ENCODE peak calls at places on chromosomes 11 and 22, in nine cellular contexts. One of them, this sample, is unnamed.

GRCh38 chr11:8386134-8386864 is 122.6 kb upstream of the LMO1 start:
- DNase-seq in stimulated activated CD8-positive, alpha-beta memory T cell treated with anti-CD3 and anti-CD28 coated beads, Interleukin-12 subunit alpha, Interleukin-12 subunit beta, amount 100 ng/mL, for 4 hours: no peak
- DNase-seq in cardiac fibroblast: no peak
- DNase-seq in fibroblast of mammary gland: no peak
- DNase-seq in neural crest cell: no peak
- DNase-seq in mesothelial cell of epicardium: no peak
- DNase-seq in amygdala: no peak
- DNase-seq in cardiac muscle cell: no peak
- DNase-seq in mucosa of gallbladder: no peak
- DNase-seq in this sample: no peak

GRCh38 chr22:24506802-24507438 is 11.8 kb downstream of the UPB1 start:
- DNase-seq in mesothelial cell of epicardium: no peak
- DNase-seq in stimulated activated CD8-positive, alpha-beta memory T cell treated with anti-CD3 and anti-CD28 coated beads, Interleukin-12 subunit alpha, Interleukin-12 subunit beta, amount 100 ng/mL, for 4 hours: no peak
- DNase-seq in cardiac fibroblast: no peak
- DNase-seq in cardiac muscle cell: no peak
- DNase-seq in amygdala: no peak
- DNase-seq in neural crest cell: no peak
- DNase-seq in mucosa of gallbladder: no peak
- DNase-seq in fibroblast of mammary gland: peak; percentile 46
- DNase-seq in this sample: no peak

GRCh38 chr11:15816996-15817395 is 539.4 kb downstream of the SOX6 start:
- DNase-seq in fibroblast of mammary gland: peak; percentile 10
- DNase-seq in amygdala: no peak
- DNase-seq in cardiac muscle cell: no peak
- DNase-seq in neural crest cell: no peak
- DNase-seq in mucosa of gallbladder: no peak
- DNase-seq in stimulated activated CD8-positive, alpha-beta memory T cell treated with anti-CD3 and anti-CD28 coated beads, Interleukin-12 subunit alpha, Interleukin-12 subunit beta, amount 100 ng/mL, for 4 hours: no peak
- DNase-seq in cardiac fibroblast: no peak
- DNase-seq in mesothelial cell of epicardium: no peak
- DNase-seq in this sample: no peak

GRCh38 chr22:46021577-46021976 is 44.6 kb upstream of the WNT7B start:
- DNase-seq in mucosa of gallbladder: no peak
- DNase-seq in cardiac fibroblast: no peak
- DNase-seq in fibroblast of mammary gland: no peak
- DNase-seq in stimulated activated CD8-positive, alpha-beta memory T cell treated with anti-CD3 and anti-CD28 coated beads, Interleukin-12 subunit alpha, Interleukin-12 subunit beta, amount 100 ng/mL, for 4 hours: no peak
- DNase-seq in cardiac muscle cell: no peak
- DNase-seq in neural crest cell: no peak
- DNase-seq in mesothelial cell of epicardium: no peak
- DNase-seq in amygdala: no peak
- DNase-seq in this sample: no peak

GRCh38 chr22:27124336-27125023 is 467.1 kb downstream of the MIAT start:
- DNase-seq in mucosa of gallbladder: peak; percentile 34
- DNase-seq in amygdala: no peak
- DNase-seq in stimulated activated CD8-positive, alpha-beta memory T cell treated with anti-CD3 and anti-CD28 coated beads, Interleukin-12 subunit alpha, Interleukin-12 subunit beta, amount 100 ng/mL, for 4 hours: no peak
- DNase-seq in mesothelial cell of epicardium: no peak
- DNase-seq in cardiac fibroblast: no peak
- DNase-seq in neural crest cell: no peak
- DNase-seq in fibroblast of mammary gland: no peak
- DNase-seq in cardiac muscle cell: no peak
- DNase-seq in this sample: no peak

GRCh38 chr11:37442576-37442975 is 844.5 kb upstream of the RAG2 start:
- DNase-seq in cardiac fibroblast: no peak
- DNase-seq in fibroblast of mammary gland: no peak
- DNase-seq in mesothelial cell of epicardium: no peak
- DNase-seq in cardiac muscle cell: no peak
- DNase-seq in neural crest cell: no peak
- DNase-seq in mucosa of gallbladder: no peak
- DNase-seq in stimulated activated CD8-positive, alpha-beta memory T cell treated with anti-CD3 and anti-CD28 coated beads, Interleukin-12 subunit alpha, Interleukin-12 subunit beta, amount 100 ng/mL, for 4 hours: no peak
- DNase-seq in amygdala: no peak
- DNase-seq in this sample: no peak

GRCh38 chr11:124758355-124759267 is 3.5 kb downstream of the ESAM start:
- DNase-seq in fibroblast of mammary gland: peak; percentile 56
- DNase-seq in stimulated activated CD8-positive, alpha-beta memory T cell treated with anti-CD3 and anti-CD28 coated beads, Interleukin-12 subunit alpha, Interleukin-12 subunit beta, amount 100 ng/mL, for 4 hours: no peak
- DNase-seq in mucosa of gallbladder: peak; percentile 81
- DNase-seq in mesothelial cell of epicardium: peak; percentile 77
- DNase-seq in neural crest cell: peak; percentile 75
- DNase-seq in cardiac fibroblast: peak; percentile 70
- DNase-seq in amygdala: peak; percentile 34
- DNase-seq in cardiac muscle cell: peak; percentile 73
- DNase-seq in this sample: peak; percentile 90

GRCh38 chr22:37166675-37167066 is 17.0 kb upstream of the IL2RB start:
- DNase-seq in cardiac fibroblast: peak; percentile 82
- DNase-seq in neural crest cell: peak; percentile 82
- DNase-seq in mesothelial cell of epicardium: peak; percentile 85
- DNase-seq in mucosa of gallbladder: peak; percentile 85
- DNase-seq in stimulated activated CD8-positive, alpha-beta memory T cell treated with anti-CD3 and anti-CD28 coated beads, Interleukin-12 subunit alpha, Interleukin-12 subunit beta, amount 100 ng/mL, for 4 hours: peak; percentile 71
- DNase-seq in fibroblast of mammary gland: peak; percentile 67
- DNase-seq in amygdala: peak; percentile 40
- DNase-seq in cardiac muscle cell: peak; percentile 80
- DNase-seq in this sample: peak; percentile 49

GRCh38 chr22:23210428-23211170 is 30.3 kb downstream of the BCR start:
- DNase-seq in fibroblast of mammary gland: no peak
- DNase-seq in cardiac fibroblast: no peak
- DNase-seq in amygdala: no peak
- DNase-seq in mucosa of gallbladder: no peak
- DNase-seq in cardiac muscle cell: no peak
- DNase-seq in neural crest cell: no peak
- DNase-seq in mesothelial cell of epicardium: no peak
- DNase-seq in stimulated activated CD8-positive, alpha-beta memory T cell treated with anti-CD3 and anti-CD28 coated beads, Interleukin-12 subunit alpha, Interleukin-12 subunit beta, amount 100 ng/mL, for 4 hours: no peak
- DNase-seq in this sample: no peak

GRCh38 chr11:15707971-15708370 is 593.2 kb downstream of the INSC start:
- DNase-seq in neural crest cell: no peak
- DNase-seq in stimulated activated CD8-positive, alpha-beta memory T cell treated with anti-CD3 and anti-CD28 coated beads, Interleukin-12 subunit alpha, Interleukin-12 subunit beta, amount 100 ng/mL, for 4 hours: no peak
- DNase-seq in amygdala: no peak
- DNase-seq in cardiac fibroblast: peak; percentile 78
- DNase-seq in fibroblast of mammary gland: no peak
- DNase-seq in cardiac muscle cell: peak; percentile 74
- DNase-seq in mesothelial cell of epicardium: no peak
- DNase-seq in mucosa of gallbladder: peak; percentile 77
- DNase-seq in this sample: no peak

GRCh38 chr11:36300651-36301050 is 4.6 kb downstream of the PRR5L start:
- DNase-seq in stimulated activated CD8-positive, alpha-beta memory T cell treated with anti-CD3 and anti-CD28 coated beads, Interleukin-12 subunit alpha, Interleukin-12 subunit beta, amount 100 ng/mL, for 4 hours: no peak
- DNase-seq in mesothelial cell of epicardium: no peak
- DNase-seq in mucosa of gallbladder: peak; percentile 80
- DNase-seq in neural crest cell: no peak
- DNase-seq in cardiac fibroblast: peak; percentile 91
- DNase-seq in cardiac muscle cell: peak; percentile 85
- DNase-seq in fibroblast of mammary gland: peak; percentile 64
- DNase-seq in amygdala: peak; percentile 5
- DNase-seq in this sample: no peak

GRCh38 chr22:43342347-43343261 is 568 bp downstream of the SCUBE1 start:
- DNase-seq in cardiac muscle cell: no peak
- DNase-seq in mucosa of gallbladder: no peak
- DNase-seq in fibroblast of mammary gland: no peak
- DNase-seq in stimulated activated CD8-positive, alpha-beta memory T cell treated with anti-CD3 and anti-CD28 coated beads, Interleukin-12 subunit alpha, Interleukin-12 subunit beta, amount 100 ng/mL, for 4 hours: no peak
- DNase-seq in cardiac fibroblast: no peak
- DNase-seq in mesothelial cell of epicardium: no peak
- DNase-seq in amygdala: no peak
- DNase-seq in neural crest cell: no peak
- DNase-seq in this sample: no peak

GRCh38 chr22:22178992-22179391 is 65.6 kb upstream of the VPREB1 start:
- DNase-seq in fibroblast of mammary gland: no peak
- DNase-seq in mesothelial cell of epicardium: no peak
- DNase-seq in amygdala: no peak
- DNase-seq in stimulated activated CD8-positive, alpha-beta memory T cell treated with anti-CD3 and anti-CD28 coated beads, Interleukin-12 subunit alpha, Interleukin-12 subunit beta, amount 100 ng/mL, for 4 hours: no peak
- DNase-seq in neural crest cell: no peak
- DNase-seq in cardiac fibroblast: no peak
- DNase-seq in mucosa of gallbladder: no peak
- DNase-seq in cardiac muscle cell: no peak
- DNase-seq in this sample: no peak

GRCh38 chr11:107202189-107202588 is 183.9 kb upstream of the GUCY1A2 start:
- DNase-seq in mucosa of gallbladder: no peak
- DNase-seq in cardiac fibroblast: no peak
- DNase-seq in amygdala: no peak
- DNase-seq in stimulated activated CD8-positive, alpha-beta memory T cell treated with anti-CD3 and anti-CD28 coated beads, Interleukin-12 subunit alpha, Interleukin-12 subunit beta, amount 100 ng/mL, for 4 hours: no peak
- DNase-seq in neural crest cell: no peak
- DNase-seq in mesothelial cell of epicardium: no peak
- DNase-seq in fibroblast of mammary gland: no peak
- DNase-seq in cardiac muscle cell: no peak
- DNase-seq in this sample: no peak

GRCh38 chr11:67113231-67113721 is 5.8 kb upstream of the KDM2A start:
- DNase-seq in fibroblast of mammary gland: no peak
- DNase-seq in amygdala: no peak
- DNase-seq in cardiac muscle cell: no peak
- DNase-seq in stimulated activated CD8-positive, alpha-beta memory T cell treated with anti-CD3 and anti-CD28 coated beads, Interleukin-12 subunit alpha, Interleukin-12 subunit beta, amount 100 ng/mL, for 4 hours: peak; percentile 4
- DNase-seq in mesothelial cell of epicardium: no peak
- DNase-seq in mucosa of gallbladder: no peak
- DNase-seq in neural crest cell: no peak
- DNase-seq in cardiac fibroblast: no peak
- DNase-seq in this sample: no peak

GRCh38 chr11:69308531-69308930 is 14.6 kb downstream of the MYEOV start:
- DNase-seq in fibroblast of mammary gland: no peak
- DNase-seq in mucosa of gallbladder: no peak
- DNase-seq in mesothelial cell of epicardium: no peak
- DNase-seq in stimulated activated CD8-positive, alpha-beta memory T cell treated with anti-CD3 and anti-CD28 coated beads, Interleukin-12 subunit alpha, Interleukin-12 subunit beta, amount 100 ng/mL, for 4 hours: no peak
- DNase-seq in cardiac muscle cell: no peak
- DNase-seq in amygdala: no peak
- DNase-seq in neural crest cell: no peak
- DNase-seq in cardiac fibroblast: no peak
- DNase-seq in this sample: no peak

GRCh38 chr11:68337399-68337835 is 25.0 kb downstream of the LRP5 start:
- DNase-seq in mucosa of gallbladder: no peak
- DNase-seq in neural crest cell: no peak
- DNase-seq in mesothelial cell of epicardium: no peak
- DNase-seq in stimulated activated CD8-positive, alpha-beta memory T cell treated with anti-CD3 and anti-CD28 coated beads, Interleukin-12 subunit alpha, Interleukin-12 subunit beta, amount 100 ng/mL, for 4 hours: no peak
- DNase-seq in fibroblast of mammary gland: no peak
- DNase-seq in cardiac fibroblast: no peak
- DNase-seq in cardiac muscle cell: no peak
- DNase-seq in amygdala: no peak
- DNase-seq in this sample: no peak

GRCh38 chr11:61771195-61771894 is 18.9 kb downstream of the MYRF start:
- DNase-seq in stimulated activated CD8-positive, alpha-beta memory T cell treated with anti-CD3 and anti-CD28 coated beads, Interleukin-12 subunit alpha, Interleukin-12 subunit beta, amount 100 ng/mL, for 4 hours: no peak
- DNase-seq in mucosa of gallbladder: no peak
- DNase-seq in cardiac muscle cell: no peak
- DNase-seq in cardiac fibroblast: no peak
- DNase-seq in neural crest cell: no peak
- DNase-seq in fibroblast of mammary gland: no peak
- DNase-seq in mesothelial cell of epicardium: no peak
- DNase-seq in amygdala: no peak
- DNase-seq in this sample: no peak

This sample was measured in HAP-1.